ENCODE peak calls at places on chromosome 2, in five cellular contexts. X, T, L, J and O are unnamed samples.

GRCh38 chr2:96816836-96817702 is 1.0 kb downstream of the CNNM3 start:
- DNase-seq in X (no peak), T (peak; percentile 27), L (peak; percentile 25), J (peak; percentile 41), O (peak; percentile 27)

GRCh38 chr2:231613655-231614558 is 21.2 kb downstream of the TEX44 start:
- DNase-seq in X (peak; percentile 91), T (peak; percentile 95), L (peak; percentile 84), J (peak; percentile 93), O (peak; percentile 80)

GRCh38 chr2:173221937-173222594 is 132.6 kb upstream of the CDCA7 start:
- DNase-seq in X (no peak), T (no peak), L (no peak), J (no peak), O (peak; percentile 19)

GRCh38 chr2:127570282-127571250 is 35.1 kb downstream of the MYO7B start:
- DNase-seq in X (no peak), T (peak; percentile 64), L (no peak), J (no peak), O (peak; percentile 5)

GRCh38 chr2:106337963-106338515 is 130.2 kb downstream of the RGPD3 start:
- DNase-seq in X (no peak), T (no peak), L (no peak), J (no peak), O (no peak)

GRCh38 chr2:85324639-85325465 is 2.9 kb downstream of the TGOLN2 start:
- DNase-seq in X (no peak), T (no peak), L (no peak), J (peak; percentile 55), O (peak; percentile 35)

GRCh38 chr2:20071397-20072383 is 20.3 kb upstream of the LAPTM4A start:
- DNase-seq in X (peak; percentile 71), T (peak; percentile 58), L (peak; percentile 84), J (peak; percentile 4), O (peak; percentile 98)

GRCh38 chr2:52260904-52261303 is 1229.0 kb upstream of the NRXN1 start:
- DNase-seq in X (no peak), T (no peak), L (no peak), J (no peak), O (peak; percentile 85)

GRCh38 chr2:77977486-77978063 is 455.4 kb upstream of the LRRTM4 start:
- DNase-seq in X (no peak), T (no peak), L (no peak), J (no peak), O (no peak)

GRCh38 chr2:55751966-55752365 is 58.3 kb upstream of the PNPT1 start:
- DNase-seq in X (no peak), T (no peak), L (no peak), J (no peak), O (peak; percentile 29)

GRCh38 chr2:32061430-32061829 is 1.9 kb upstream of the SPAST start:
- DNase-seq in X (no peak), T (no peak), L (no peak), J (no peak), O (no peak)

GRCh38 chr2:241008711-241009121 is 10.3 kb downstream of the SNED1 start:
- DNase-seq in X (peak; percentile 13), T (no peak), L (no peak), J (no peak), O (no peak)

GRCh38 chr2:215435809-215436704 is at the start of gene FN1:
- DNase-seq in X (peak; percentile 96), T (peak; percentile 73), L (peak; percentile 85), J (peak; percentile 99), O (peak; percentile 98)

GRCh38 chr2:84846041-84846663 is 34.7 kb downstream of the TRABD2A start:
- DNase-seq in X (no peak), T (peak; percentile 2), L (no peak), J (no peak), O (peak; percentile 60)

GRCh38 chr2:158893057-158893456 is 75.4 kb upstream of the TANC1 start:
- DNase-seq in X (no peak), T (no peak), L (no peak), J (no peak), O (peak; percentile 60)

GRCh38 chr2:113157897-113158753 is 15.6 kb upstream of the PSD4 start:
- DNase-seq in X (no peak), T (no peak), L (peak; percentile 26), J (peak; percentile 44), O (peak; percentile 26)

GRCh38 chr2:171819453-171819852 is 74.6 kb downstream of the SLC25A12 start:
- DNase-seq in X (no peak), T (no peak), L (no peak), J (no peak), O (no peak)

GRCh38 chr2:40287201-40287600 is 164.7 kb downstream of the SLC8A1 start:
- DNase-seq in X (no peak), T (no peak), L (no peak), J (no peak), O (peak; percentile 65)

GRCh38 chr2:241796610-241797138 is 12.3 kb upstream of the NEU4 start:
- DNase-seq in X (no peak), T (peak; percentile 0), L (no peak), J (no peak), O (no peak)

GRCh38 chr2:205850611-205851010 is 168.3 kb downstream of the NRP2 start:
- DNase-seq in X (no peak), T (no peak), L (no peak), J (no peak), O (no peak)

GRCh38 chr2:42979416-42979869 is 187.1 kb upstream of the HAAO start:
- DNase-seq in X (peak; percentile 12), T (no peak), L (peak; percentile 77), J (no peak), O (no peak)

GRCh38 chr2:95158441-95158840 is 1.2 kb downstream of the ZNF514 start:
- DNase-seq in X (no peak), T (no peak), L (no peak), J (no peak), O (no peak)
- TF ChIP-seq POLR2A in X (no peak), T (no peak), L (no peak), J (no peak), O (no peak)

GRCh38 chr2:54569745-54570296 is 113.7 kb downstream of the SPTBN1 start:
- DNase-seq in X (no peak), T (peak; percentile 45), L (no peak), J (no peak), O (no peak)
- TF ChIP-seq POLR2A in X (no peak), T (no peak), L (no peak), J (no peak), O (no peak)

GRCh38 chr2:130727286-130727924 is 1.5 kb upstream of the GPR148 start:
- DNase-seq in X (peak; percentile 62), T (peak; percentile 75), L (peak; percentile 88), J (peak; percentile 72), O (peak; percentile 46)
- TF ChIP-seq POLR2A in X (no peak), T (peak; percentile 46), L (peak; percentile 48), J (peak; percentile 40), O (no peak)

GRCh38 chr2:27320958-27321543 is 1.8 kb downstream of the MPV17 start:
- DNase-seq in X (peak; percentile 64), T (peak; percentile 98), L (peak; percentile 98), J (peak; percentile 91), O (peak; percentile 99)
- TF ChIP-seq POLR2A in X (no peak), T (no peak), L (no peak), J (no peak), O (peak; percentile 79)

GRCh38 chr2:201257941-201258665 is 2.2 kb upstream of the CASP8 start:
- DNase-seq in X (peak; percentile 63), T (peak; percentile 75), L (peak; percentile 86), J (peak; percentile 84), O (peak; percentile 79)
- TF ChIP-seq POLR2A in X (no peak), T (no peak), L (no peak), J (peak; percentile 31), O (no peak)

DNA sequence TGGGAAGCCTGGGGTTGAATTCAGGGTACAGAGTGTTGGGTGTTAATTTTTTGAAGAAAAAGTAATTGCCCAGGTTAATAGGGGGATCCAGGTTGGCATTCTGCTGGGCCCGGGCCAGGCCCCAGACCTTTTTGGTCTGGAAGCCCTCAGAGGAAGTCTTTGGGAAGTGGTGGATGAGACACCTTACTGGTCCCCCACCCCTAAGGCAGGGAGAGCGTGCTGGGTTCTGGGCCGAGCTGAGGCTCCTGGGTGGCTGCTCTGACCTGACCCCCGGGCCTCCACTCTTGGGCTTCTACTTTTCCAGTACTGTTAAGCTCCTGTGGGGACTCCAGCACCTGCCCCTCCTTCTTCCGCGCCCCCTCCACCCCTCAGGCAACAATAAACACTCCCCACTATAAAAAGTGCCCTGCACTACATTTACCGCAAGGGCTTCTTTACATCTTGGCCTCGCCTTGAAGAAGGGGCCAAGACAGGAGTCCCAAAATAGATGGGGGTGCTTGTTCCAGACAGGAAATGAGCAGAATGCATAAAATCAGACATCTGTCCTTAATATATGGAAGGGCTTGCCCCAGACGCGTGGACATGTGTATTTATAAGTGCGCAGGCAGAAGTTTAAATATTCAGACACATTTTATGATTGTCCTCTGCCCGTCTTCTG is 677 bp upstream of the HOXD3 start:
- DNase-seq in X (no peak), T (no peak), L (no peak), J (no peak), O (no peak)
- TF ChIP-seq POLR2A in X (no peak), T (no peak), L (no peak), J (no peak), O (no peak)

GRCh38 chr2:212611026-212611425 is 72.4 kb upstream of the ERBB4 start:
- DNase-seq in X (no peak), T (no peak), L (no peak), J (no peak), O (no peak)
- TF ChIP-seq POLR2A in X (no peak), T (no peak), L (no peak), J (no peak), O (no peak)

DNA sequence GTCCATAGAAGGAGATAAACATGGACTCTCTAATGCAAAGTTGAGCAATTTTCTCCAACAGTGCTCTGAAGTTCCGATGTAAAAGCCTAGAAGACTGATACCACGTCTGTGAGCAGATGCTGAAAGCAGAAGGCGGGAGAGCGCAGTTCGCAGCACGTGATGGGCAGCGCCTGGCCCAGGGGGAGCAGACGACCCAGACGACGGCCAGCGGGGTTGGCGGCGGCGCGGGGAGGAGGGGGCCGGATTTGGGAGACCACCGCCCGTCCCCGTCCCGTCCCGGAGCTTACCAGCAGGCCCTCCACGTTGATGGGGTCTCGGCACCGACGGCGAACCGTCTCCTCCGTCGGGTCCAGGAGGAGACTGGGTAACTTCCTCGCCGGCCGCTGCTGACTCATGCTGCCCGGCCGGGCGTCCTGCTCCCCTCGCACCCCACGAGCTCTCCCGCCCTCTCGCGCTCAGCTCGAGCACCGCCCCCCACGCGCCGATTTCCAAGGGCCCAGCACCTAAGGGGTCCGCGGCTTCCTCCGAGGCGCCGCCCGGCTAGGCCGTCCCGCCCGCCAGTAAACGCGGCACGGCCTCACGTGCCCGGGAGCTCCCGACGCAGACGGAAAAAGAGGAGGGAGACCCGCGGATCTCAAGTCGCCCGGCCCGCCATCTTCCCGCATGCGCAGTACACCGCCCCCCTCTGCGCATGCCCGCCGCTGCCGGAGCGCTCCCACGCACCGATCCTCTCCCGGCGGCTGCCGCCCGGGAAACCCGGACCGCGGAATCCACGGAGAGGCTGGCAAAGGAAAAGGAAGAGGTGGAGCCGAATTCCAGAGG is at the start of gene E2F6:
- DNase-seq in X (peak; percentile 94), T (peak; percentile 93), L (peak; percentile 97), J (peak; percentile 93), O (peak; percentile 90)
- TF ChIP-seq POLR2A in X (peak; percentile 92), T (peak; percentile 96), L (peak; percentile 72), J (no peak), O (peak; percentile 68)